ENCODE peak calls at places on chromosomes 1 and 21, in ten cellular contexts. One of them, this sample, is unnamed.

GRCh38 chr1:172900359-172900997 is 150.3 kb downstream of the TNFSF18 start:
- DNase-seq in astrocyte: no peak
- DNase-seq in left ventricle myocardium inferior: no peak
- DNase-seq in transverse colon: no peak
- DNase-seq in AG09309: no peak
- DNase-seq in A549: no peak
- DNase-seq in thyroid gland: no peak
- DNase-seq in foreskin fibroblast: no peak
- DNase-seq in neural crest cell: no peak
- DNase-seq in stomach: no peak
- DNase-seq in this sample: no peak

GRCh38 chr1:162551969-162552683 is 9.4 kb upstream of the UAP1 start:
- DNase-seq in astrocyte: no peak
- DNase-seq in left ventricle myocardium inferior: no peak
- DNase-seq in transverse colon: no peak
- DNase-seq in AG09309: no peak
- DNase-seq in A549: no peak
- DNase-seq in thyroid gland: no peak
- DNase-seq in foreskin fibroblast: no peak
- DNase-seq in neural crest cell: no peak
- DNase-seq in stomach: no peak
- DNase-seq in this sample: no peak

GRCh38 chr21:39332175-39332574 is 16.7 kb downstream of the HMGN1 start:
- DNase-seq in astrocyte: no peak
- DNase-seq in left ventricle myocardium inferior: no peak
- DNase-seq in transverse colon: no peak
- DNase-seq in AG09309: no peak
- DNase-seq in A549: no peak
- DNase-seq in thyroid gland: no peak
- DNase-seq in foreskin fibroblast: no peak
- DNase-seq in neural crest cell: no peak
- DNase-seq in stomach: no peak
- DNase-seq in this sample: no peak

GRCh38 chr1:27141266-27142003 is 13.5 kb downstream of the SLC9A1 start:
- DNase-seq in astrocyte: no peak
- DNase-seq in left ventricle myocardium inferior: no peak
- DNase-seq in transverse colon: peak; percentile 68
- DNase-seq in AG09309: no peak
- DNase-seq in A549: no peak
- DNase-seq in thyroid gland: peak; percentile 87
- DNase-seq in foreskin fibroblast: no peak
- DNase-seq in neural crest cell: no peak
- DNase-seq in stomach: peak; percentile 97
- DNase-seq in this sample: peak; percentile 78

GRCh38 chr1:219549215-219549614 is 63.7 kb downstream of the ZC3H11B start:
- DNase-seq in astrocyte: no peak
- DNase-seq in left ventricle myocardium inferior: no peak
- DNase-seq in transverse colon: no peak
- DNase-seq in AG09309: peak; percentile 37
- DNase-seq in A549: no peak
- DNase-seq in thyroid gland: no peak
- DNase-seq in foreskin fibroblast: no peak
- DNase-seq in neural crest cell: no peak
- DNase-seq in stomach: no peak
- DNase-seq in this sample: no peak

GRCh38 chr1:248404024-248404423 is 1.2 kb downstream of the OR2T1 start:
- DNase-seq in astrocyte: no peak
- DNase-seq in left ventricle myocardium inferior: no peak
- DNase-seq in transverse colon: no peak
- DNase-seq in AG09309: no peak
- DNase-seq in A549: peak; percentile 14
- DNase-seq in thyroid gland: no peak
- DNase-seq in foreskin fibroblast: no peak
- DNase-seq in neural crest cell: no peak
- DNase-seq in stomach: no peak
- DNase-seq in this sample: no peak

GRCh38 chr1:234931404-234931973 is 197.1 kb downstream of the TOMM20 start:
- DNase-seq in astrocyte: no peak
- DNase-seq in left ventricle myocardium inferior: no peak
- DNase-seq in transverse colon: no peak
- DNase-seq in AG09309: no peak
- DNase-seq in A549: no peak
- DNase-seq in thyroid gland: no peak
- DNase-seq in foreskin fibroblast: no peak
- DNase-seq in neural crest cell: no peak
- DNase-seq in stomach: no peak
- DNase-seq in this sample: no peak

GRCh38 chr1:7527733-7528045 is 243.4 kb upstream of the VAMP3 start:
- DNase-seq in astrocyte: no peak
- DNase-seq in left ventricle myocardium inferior: no peak
- DNase-seq in transverse colon: no peak
- DNase-seq in AG09309: no peak
- DNase-seq in A549: no peak
- DNase-seq in thyroid gland: no peak
- DNase-seq in foreskin fibroblast: no peak
- DNase-seq in neural crest cell: no peak
- DNase-seq in stomach: no peak
- DNase-seq in this sample: no peak

GRCh38 chr1:117257291-117257690 is 46.6 kb upstream of the VTCN1 start:
- DNase-seq in astrocyte: no peak
- DNase-seq in left ventricle myocardium inferior: no peak
- DNase-seq in transverse colon: no peak
- DNase-seq in AG09309: no peak
- DNase-seq in A549: no peak
- DNase-seq in thyroid gland: no peak
- DNase-seq in foreskin fibroblast: no peak
- DNase-seq in neural crest cell: no peak
- DNase-seq in stomach: no peak
- DNase-seq in this sample: no peak

GRCh38 chr1:229209816-229210215 is 61.1 kb upstream of the RAB4A start:
- DNase-seq in astrocyte: peak; percentile 96
- DNase-seq in left ventricle myocardium inferior: no peak
- DNase-seq in transverse colon: no peak
- DNase-seq in AG09309: peak; percentile 42
- DNase-seq in A549: no peak
- DNase-seq in thyroid gland: no peak
- DNase-seq in foreskin fibroblast: no peak
- DNase-seq in neural crest cell: no peak
- DNase-seq in stomach: no peak
- DNase-seq in this sample: no peak

GRCh38 chr1:34781844-34782391 is 904 bp downstream of the GJB3 start:
- DNase-seq in astrocyte: no peak
- DNase-seq in left ventricle myocardium inferior: no peak
- DNase-seq in transverse colon: peak; percentile 74
- DNase-seq in AG09309: no peak
- DNase-seq in A549: no peak
- DNase-seq in thyroid gland: no peak
- DNase-seq in foreskin fibroblast: no peak
- DNase-seq in neural crest cell: no peak
- DNase-seq in stomach: peak; percentile 58
- DNase-seq in this sample: peak; percentile 82
- TF ChIP-seq CTCF in astrocyte: no peak
- TF ChIP-seq CTCF in left ventricle myocardium inferior: no peak
- TF ChIP-seq CTCF in transverse colon: no peak
- TF ChIP-seq CTCF in AG09309: no peak
- TF ChIP-seq CTCF in A549: no peak
- TF ChIP-seq CTCF in thyroid gland: no peak
- TF ChIP-seq CTCF in foreskin fibroblast: no peak
- TF ChIP-seq CTCF in neural crest cell: no peak
- TF ChIP-seq CTCF in stomach: no peak
- TF ChIP-seq CTCF in this sample: no peak

GRCh38 chr1:199954701-199955100 is 72.8 kb upstream of the NR5A2 start:
- DNase-seq in astrocyte: no peak
- DNase-seq in left ventricle myocardium inferior: no peak
- DNase-seq in transverse colon: peak; percentile 41
- DNase-seq in AG09309: no peak
- DNase-seq in A549: no peak
- DNase-seq in thyroid gland: no peak
- DNase-seq in foreskin fibroblast: no peak
- DNase-seq in neural crest cell: peak; percentile 18
- DNase-seq in stomach: no peak
- DNase-seq in this sample: peak; percentile 64
- TF ChIP-seq CTCF in astrocyte: peak; percentile 17
- TF ChIP-seq CTCF in left ventricle myocardium inferior: peak; percentile 64
- TF ChIP-seq CTCF in transverse colon: peak; percentile 41
- TF ChIP-seq CTCF in AG09309: peak; percentile 45
- TF ChIP-seq CTCF in A549: peak; percentile 34
- TF ChIP-seq CTCF in thyroid gland: no peak
- TF ChIP-seq CTCF in foreskin fibroblast: peak; percentile 36
- TF ChIP-seq CTCF in neural crest cell: peak; percentile 53
- TF ChIP-seq CTCF in stomach: no peak
- TF ChIP-seq CTCF in this sample: peak; percentile 69

GRCh38 chr1:176694713-176695112 is 231.7 kb downstream of the PAPPA2 start:
- DNase-seq in astrocyte: no peak
- DNase-seq in left ventricle myocardium inferior: no peak
- DNase-seq in transverse colon: no peak
- DNase-seq in AG09309: no peak
- DNase-seq in A549: no peak
- DNase-seq in thyroid gland: no peak
- DNase-seq in foreskin fibroblast: no peak
- DNase-seq in neural crest cell: no peak
- DNase-seq in stomach: no peak
- DNase-seq in this sample: no peak

GRCh38 chr1:176693697-176694329 is 230.8 kb downstream of the PAPPA2 start:
- DNase-seq in astrocyte: no peak
- DNase-seq in left ventricle myocardium inferior: no peak
- DNase-seq in transverse colon: no peak
- DNase-seq in AG09309: no peak
- DNase-seq in A549: no peak
- DNase-seq in thyroid gland: no peak
- DNase-seq in foreskin fibroblast: no peak
- DNase-seq in neural crest cell: no peak
- DNase-seq in stomach: no peak
- DNase-seq in this sample: no peak

GRCh38 chr1:176692431-176692830 is 229.5 kb downstream of the PAPPA2 start:
- DNase-seq in astrocyte: no peak
- DNase-seq in left ventricle myocardium inferior: peak; percentile 80
- DNase-seq in transverse colon: peak; percentile 16
- DNase-seq in AG09309: no peak
- DNase-seq in A549: no peak
- DNase-seq in thyroid gland: peak; percentile 33
- DNase-seq in foreskin fibroblast: no peak
- DNase-seq in neural crest cell: no peak
- DNase-seq in stomach: no peak
- DNase-seq in this sample: no peak

GRCh38 chr1:176692988-176693696 is 230.2 kb downstream of the PAPPA2 start:
- DNase-seq in astrocyte: no peak
- DNase-seq in left ventricle myocardium inferior: no peak
- DNase-seq in transverse colon: no peak
- DNase-seq in AG09309: no peak
- DNase-seq in A549: no peak
- DNase-seq in thyroid gland: no peak
- DNase-seq in foreskin fibroblast: no peak
- DNase-seq in neural crest cell: no peak
- DNase-seq in stomach: no peak
- DNase-seq in this sample: no peak

GRCh38 chr1:176691251-176692228 is 228.6 kb downstream of the PAPPA2 start:
- DNase-seq in astrocyte: peak; percentile 35
- DNase-seq in left ventricle myocardium inferior: no peak
- DNase-seq in transverse colon: peak; percentile 44
- DNase-seq in AG09309: peak; percentile 31
- DNase-seq in A549: peak; percentile 18
- DNase-seq in thyroid gland: peak; percentile 43
- DNase-seq in foreskin fibroblast: peak; percentile 4
- DNase-seq in neural crest cell: peak; percentile 10
- DNase-seq in stomach: no peak
- DNase-seq in this sample: peak; percentile 40
- TF ChIP-seq CTCF in astrocyte: peak; percentile 66
- TF ChIP-seq CTCF in left ventricle myocardium inferior: peak; percentile 77
- TF ChIP-seq CTCF in transverse colon: peak; percentile 56
- TF ChIP-seq CTCF in AG09309: peak; percentile 80
- TF ChIP-seq CTCF in A549: peak; percentile 64
- TF ChIP-seq CTCF in thyroid gland: peak; percentile 58
- TF ChIP-seq CTCF in foreskin fibroblast: peak; percentile 76
- TF ChIP-seq CTCF in neural crest cell: peak; percentile 80
- TF ChIP-seq CTCF in stomach: peak; percentile 49
- TF ChIP-seq CTCF in this sample: peak; percentile 53

GRCh38 chr21:41582298-41582840 is 74.4 kb upstream of the TMPRSS2 start:
- DNase-seq in astrocyte: no peak
- DNase-seq in left ventricle myocardium inferior: no peak
- DNase-seq in transverse colon: no peak
- DNase-seq in AG09309: no peak
- DNase-seq in A549: no peak
- DNase-seq in thyroid gland: no peak
- DNase-seq in foreskin fibroblast: no peak
- DNase-seq in neural crest cell: no peak
- DNase-seq in stomach: peak; percentile 23
- DNase-seq in this sample: no peak

GRCh38 chr21:41583274-41583790 is 75.4 kb upstream of the TMPRSS2 start:
- DNase-seq in astrocyte: no peak
- DNase-seq in left ventricle myocardium inferior: no peak
- DNase-seq in transverse colon: no peak
- DNase-seq in AG09309: no peak
- DNase-seq in A549: peak; percentile 10
- DNase-seq in thyroid gland: peak; percentile 94
- DNase-seq in foreskin fibroblast: no peak
- DNase-seq in neural crest cell: no peak
- DNase-seq in stomach: peak; percentile 93
- DNase-seq in this sample: peak; percentile 56

GRCh38 chr21:41580758-41581554 is 73.0 kb upstream of the TMPRSS2 start:
- DNase-seq in astrocyte: no peak
- DNase-seq in left ventricle myocardium inferior: no peak
- DNase-seq in transverse colon: peak; percentile 85
- DNase-seq in AG09309: no peak
- DNase-seq in A549: no peak
- DNase-seq in thyroid gland: no peak
- DNase-seq in foreskin fibroblast: no peak
- DNase-seq in neural crest cell: no peak
- DNase-seq in stomach: peak; percentile 25
- DNase-seq in this sample: no peak

GRCh38 chr21:41582866-41583265 is 74.9 kb upstream of the TMPRSS2 start:
- DNase-seq in astrocyte: no peak
- DNase-seq in left ventricle myocardium inferior: no peak
- DNase-seq in transverse colon: no peak
- DNase-seq in AG09309: no peak
- DNase-seq in A549: no peak
- DNase-seq in thyroid gland: no peak
- DNase-seq in foreskin fibroblast: no peak
- DNase-seq in neural crest cell: no peak
- DNase-seq in stomach: peak; percentile 23
- DNase-seq in this sample: no peak

DNA sequence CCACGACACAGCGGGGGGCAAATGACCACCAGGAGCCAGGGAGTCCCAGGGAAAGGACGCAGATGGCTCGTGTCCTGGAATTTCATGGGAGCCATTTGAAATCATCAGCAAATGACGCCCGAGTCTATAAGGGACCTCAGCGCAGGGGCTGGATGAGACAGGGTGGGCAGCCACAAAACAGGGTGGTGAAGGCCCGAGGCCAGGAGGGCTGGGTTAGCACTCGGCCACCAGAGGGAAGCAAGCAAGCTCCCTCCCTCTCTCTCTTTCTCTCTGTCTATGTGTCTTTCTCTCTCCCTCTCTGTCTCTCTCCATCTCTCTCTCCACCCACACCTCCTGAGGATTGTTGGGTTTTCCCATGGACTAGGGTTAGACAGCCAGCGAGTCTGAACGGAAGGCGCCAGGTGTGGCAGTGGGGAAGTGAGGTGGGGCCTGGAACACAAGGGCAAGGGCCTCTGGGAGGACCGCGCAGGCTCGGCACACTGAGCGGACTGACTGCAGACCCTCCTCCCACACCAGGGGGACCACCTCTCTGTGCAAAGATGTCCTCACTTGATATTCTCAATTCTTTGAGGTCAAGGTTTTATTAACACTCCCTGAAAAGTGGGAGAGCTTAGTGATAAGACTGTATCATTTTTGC is 73.8 kb upstream of the TMPRSS2 start:
- DNase-seq in astrocyte: no peak
- DNase-seq in left ventricle myocardium inferior: no peak
- DNase-seq in transverse colon: peak; percentile 66
- DNase-seq in AG09309: no peak
- DNase-seq in A549: no peak
- DNase-seq in thyroid gland: no peak
- DNase-seq in foreskin fibroblast: no peak
- DNase-seq in neural crest cell: no peak
- DNase-seq in stomach: peak; percentile 24
- DNase-seq in this sample: no peak
- TF ChIP-seq CTCF in astrocyte: no peak
- TF ChIP-seq CTCF in left ventricle myocardium inferior: no peak
- TF ChIP-seq CTCF in transverse colon: no peak
- TF ChIP-seq CTCF in AG09309: no peak
- TF ChIP-seq CTCF in A549: no peak
- TF ChIP-seq CTCF in thyroid gland: no peak
- TF ChIP-seq CTCF in foreskin fibroblast: no peak
- TF ChIP-seq CTCF in neural crest cell: no peak
- TF ChIP-seq CTCF in stomach: no peak
- TF ChIP-seq CTCF in this sample: no peak

This sample was measured in Calu3.